ENCODE peak calls at places on chromosomes 7 and 10, in nine cellular contexts. One of them, this sample, is unnamed.

GRCh38 chr7:148793590-148793989 is 90.5 kb downstream of the EZH2 start:
- DNase-seq in uterus: no peak
- DNase-seq in BE2C: no peak
- DNase-seq in AG04450: no peak
- DNase-seq in HepG2: no peak
- DNase-seq in HCT116: no peak
- DNase-seq in adrenal gland: no peak
- DNase-seq in AG10803: no peak
- DNase-seq in gastrocnemius medialis: no peak
- DNase-seq in this sample: no peak

GRCh38 chr7:135690566-135690965 is 28.3 kb downstream of the STMP1 start:
- DNase-seq in BE2C: no peak
- DNase-seq in adrenal gland: no peak
- DNase-seq in HCT116: no peak
- DNase-seq in AG10803: peak
- DNase-seq in uterus: no peak
- DNase-seq in AG04450: peak
- DNase-seq in gastrocnemius medialis: no peak
- DNase-seq in HepG2: no peak
- DNase-seq in this sample: no peak

GRCh38 chr10:15245530-15245929 is 77.0 kb upstream of the NMT2 start:
- DNase-seq in gastrocnemius medialis: no peak
- DNase-seq in adrenal gland: no peak
- DNase-seq in AG10803: no peak
- DNase-seq in BE2C: peak
- DNase-seq in uterus: no peak
- DNase-seq in HCT116: peak
- DNase-seq in AG04450: no peak
- DNase-seq in HepG2: peak
- DNase-seq in this sample: no peak

GRCh38 chr7:129090307-129090907 is 35.5 kb upstream of the TNPO3 start:
- DNase-seq in HepG2: no peak
- DNase-seq in uterus: no peak
- DNase-seq in adrenal gland: no peak
- DNase-seq in gastrocnemius medialis: no peak
- DNase-seq in BE2C: no peak
- DNase-seq in AG04450: no peak
- DNase-seq in AG10803: no peak
- DNase-seq in HCT116: no peak
- DNase-seq in this sample: no peak

GRCh38 chr7:103771294-103771693 is 218.2 kb downstream of the RELN start:
- DNase-seq in AG10803: no peak
- DNase-seq in HCT116: no peak
- DNase-seq in AG04450: no peak
- DNase-seq in uterus: no peak
- DNase-seq in HepG2: no peak
- DNase-seq in adrenal gland: no peak
- DNase-seq in gastrocnemius medialis: no peak
- DNase-seq in BE2C: no peak
- DNase-seq in this sample: no peak

GRCh38 chr10:30357075-30357801 is 8.2 kb upstream of the MTPAP start:
- DNase-seq in BE2C: no peak
- DNase-seq in gastrocnemius medialis: no peak
- DNase-seq in HepG2: no peak
- DNase-seq in HCT116: no peak
- DNase-seq in AG04450: no peak
- DNase-seq in AG10803: no peak
- DNase-seq in uterus: no peak
- DNase-seq in adrenal gland: no peak
- DNase-seq in this sample: no peak

GRCh38 chr7:8442814-8443304 is 9.4 kb downstream of the NXPH1 start:
- DNase-seq in adrenal gland: peak
- DNase-seq in HepG2: no peak
- DNase-seq in AG04450: no peak
- DNase-seq in AG10803: peak
- DNase-seq in uterus: no peak
- DNase-seq in BE2C: no peak
- DNase-seq in HCT116: no peak
- DNase-seq in gastrocnemius medialis: no peak
- DNase-seq in this sample: no peak

GRCh38 chr10:97321807-97322195 is 2.7 kb downstream of the FRAT1 start:
- DNase-seq in AG10803: no peak
- DNase-seq in uterus: no peak
- DNase-seq in adrenal gland: no peak
- DNase-seq in HCT116: no peak
- DNase-seq in AG04450: no peak
- DNase-seq in BE2C: no peak
- DNase-seq in HepG2: no peak
- DNase-seq in gastrocnemius medialis: no peak
- DNase-seq in this sample: no peak

GRCh38 chr7:150365673-150366398 is 2.8 kb upstream of the REPIN1 start:
- DNase-seq in uterus: no peak
- DNase-seq in gastrocnemius medialis: no peak
- DNase-seq in adrenal gland: no peak
- DNase-seq in HCT116: no peak
- DNase-seq in BE2C: no peak
- DNase-seq in AG04450: no peak
- DNase-seq in AG10803: no peak
- DNase-seq in HepG2: no peak
- DNase-seq in this sample: no peak

GRCh38 chr7:118217068-118217715 is 7.3 kb upstream of the ANKRD7 start:
- DNase-seq in AG04450: no peak
- DNase-seq in BE2C: no peak
- DNase-seq in HCT116: no peak
- DNase-seq in gastrocnemius medialis: no peak
- DNase-seq in adrenal gland: no peak
- DNase-seq in AG10803: no peak
- DNase-seq in uterus: no peak
- DNase-seq in HepG2: no peak
- DNase-seq in this sample: no peak

GRCh38 chr7:156002362-156003001 is 190.2 kb upstream of the SHH start:
- DNase-seq in HCT116: no peak
- DNase-seq in gastrocnemius medialis: no peak
- DNase-seq in uterus: no peak
- DNase-seq in adrenal gland: no peak
- DNase-seq in AG10803: no peak
- DNase-seq in BE2C: no peak
- DNase-seq in HepG2: no peak
- DNase-seq in AG04450: no peak
- DNase-seq in this sample: no peak

GRCh38 chr10:124650820-124651401 is 93.3 kb downstream of the FAM53B start:
- DNase-seq in AG04450: no peak
- DNase-seq in HepG2: no peak
- DNase-seq in AG10803: no peak
- DNase-seq in uterus: no peak
- DNase-seq in adrenal gland: no peak
- DNase-seq in BE2C: no peak
- DNase-seq in gastrocnemius medialis: no peak
- DNase-seq in HCT116: no peak
- DNase-seq in this sample: no peak

GRCh38 chr10:63369711-63370110 is 96.1 kb downstream of the JMJD1C start:
- DNase-seq in uterus: no peak
- DNase-seq in gastrocnemius medialis: no peak
- DNase-seq in adrenal gland: no peak
- DNase-seq in BE2C: no peak
- DNase-seq in HepG2: no peak
- DNase-seq in HCT116: no peak
- DNase-seq in AG10803: no peak
- DNase-seq in AG04450: no peak
- DNase-seq in this sample: no peak

GRCh38 chr10:113053091-113053490 is 103.0 kb downstream of the TCF7L2 start:
- DNase-seq in HCT116: no peak
- DNase-seq in HepG2: no peak
- DNase-seq in AG04450: no peak
- DNase-seq in AG10803: peak
- DNase-seq in adrenal gland: no peak
- DNase-seq in BE2C: no peak
- DNase-seq in uterus: no peak
- DNase-seq in gastrocnemius medialis: peak
- DNase-seq in this sample: no peak

DNA sequence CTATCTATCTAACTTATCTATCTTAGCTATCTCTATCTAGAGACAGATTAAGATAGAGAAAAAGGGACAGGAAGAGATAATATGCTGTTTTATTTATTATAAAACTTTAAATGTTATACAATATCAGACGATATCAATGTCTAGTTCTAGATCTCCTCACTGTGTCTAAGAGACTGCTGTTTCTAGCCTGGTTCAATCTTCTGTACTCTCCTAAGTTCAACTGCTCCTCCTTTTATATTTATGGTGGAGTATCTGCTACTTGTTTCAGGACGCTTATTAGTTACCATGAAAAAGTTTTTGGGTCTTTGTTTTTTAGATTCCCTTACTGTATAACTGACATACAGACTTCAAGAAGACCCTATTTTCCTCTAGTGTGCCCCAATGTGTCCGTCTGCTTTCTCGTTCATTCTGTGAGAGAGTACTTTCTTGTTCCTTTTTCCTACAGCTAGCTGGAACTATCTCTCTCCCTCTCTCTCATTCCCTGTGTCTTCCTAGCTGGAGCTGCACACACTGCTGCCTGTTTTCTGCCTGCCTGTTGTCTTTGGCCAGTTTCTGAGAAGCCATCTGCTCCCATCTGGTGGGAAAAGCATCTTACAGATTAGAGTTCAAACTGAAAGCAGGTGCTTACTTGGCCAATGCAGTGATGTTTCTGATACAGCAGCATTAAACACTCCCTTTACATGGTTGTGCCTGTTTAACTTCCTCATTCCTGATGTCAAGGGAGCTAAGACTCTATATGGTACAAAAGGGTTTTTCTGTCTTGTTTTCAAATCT is 49.4 kb upstream of the ARL4A start:
- DNase-seq in adrenal gland: no peak
- DNase-seq in AG10803: no peak
- DNase-seq in HepG2: no peak
- DNase-seq in uterus: no peak
- DNase-seq in gastrocnemius medialis: no peak
- DNase-seq in AG04450: peak
- DNase-seq in HCT116: no peak
- DNase-seq in BE2C: peak
- DNase-seq in this sample: no peak
- H3K4me3 ChIP-seq in adrenal gland: no peak
- H3K4me3 ChIP-seq in AG10803: peak
- H3K4me3 ChIP-seq in HepG2: peak
- H3K4me3 ChIP-seq in uterus: no peak
- H3K4me3 ChIP-seq in gastrocnemius medialis: no peak
- H3K4me3 ChIP-seq in AG04450: no peak
- H3K4me3 ChIP-seq in HCT116: no peak
- H3K4me3 ChIP-seq in BE2C: no peak
- H3K4me3 ChIP-seq in this sample: no peak

GRCh38 chr7:142535123-142535779 is 214.0 kb upstream of the PRSS1 start:
- DNase-seq in adrenal gland: no peak
- DNase-seq in gastrocnemius medialis: peak
- DNase-seq in AG04450: peak
- DNase-seq in uterus: no peak
- DNase-seq in BE2C: peak
- DNase-seq in HCT116: peak
- DNase-seq in AG10803: peak
- DNase-seq in HepG2: peak
- DNase-seq in this sample: no peak
- TF ChIP-seq CTCF in adrenal gland: peak
- TF ChIP-seq CTCF in gastrocnemius medialis: peak
- TF ChIP-seq CTCF in AG04450: peak
- TF ChIP-seq CTCF in uterus: no peak
- TF ChIP-seq CTCF in BE2C: peak
- TF ChIP-seq CTCF in HCT116: peak
- TF ChIP-seq CTCF in AG10803: peak
- TF ChIP-seq CTCF in HepG2: peak
- TF ChIP-seq CTCF in this sample: peak

GRCh38 chr10:33326897-33327296 is 7.6 kb downstream of the NRP1 start:
- DNase-seq in HCT116: no peak
- DNase-seq in adrenal gland: no peak
- DNase-seq in AG10803: no peak
- DNase-seq in uterus: no peak
- DNase-seq in AG04450: no peak
- DNase-seq in gastrocnemius medialis: no peak
- DNase-seq in HepG2: no peak
- DNase-seq in BE2C: no peak
- DNase-seq in this sample: no peak

GRCh38 chr10:33327750-33328149 is 6.7 kb downstream of the NRP1 start:
- DNase-seq in HepG2: no peak
- DNase-seq in gastrocnemius medialis: no peak
- DNase-seq in HCT116: no peak
- DNase-seq in uterus: no peak
- DNase-seq in BE2C: no peak
- DNase-seq in adrenal gland: no peak
- DNase-seq in AG10803: no peak
- DNase-seq in AG04450: no peak
- DNase-seq in this sample: no peak

GRCh38 chr10:33328253-33328652 is 6.2 kb downstream of the NRP1 start:
- DNase-seq in HepG2: no peak
- DNase-seq in adrenal gland: no peak
- DNase-seq in uterus: no peak
- DNase-seq in AG04450: no peak
- DNase-seq in BE2C: no peak
- DNase-seq in HCT116: no peak
- DNase-seq in AG10803: no peak
- DNase-seq in gastrocnemius medialis: no peak
- DNase-seq in this sample: no peak

GRCh38 chr10:33329178-33329577 is 5.3 kb downstream of the NRP1 start:
- DNase-seq in BE2C: no peak
- DNase-seq in AG04450: no peak
- DNase-seq in AG10803: no peak
- DNase-seq in adrenal gland: no peak
- DNase-seq in uterus: no peak
- DNase-seq in gastrocnemius medialis: no peak
- DNase-seq in HepG2: no peak
- DNase-seq in HCT116: no peak
- DNase-seq in this sample: no peak

GRCh38 chr10:33325929-33326328 is 8.5 kb downstream of the NRP1 start:
- DNase-seq in uterus: no peak
- DNase-seq in AG10803: no peak
- DNase-seq in BE2C: no peak
- DNase-seq in gastrocnemius medialis: no peak
- DNase-seq in HCT116: no peak
- DNase-seq in HepG2: no peak
- DNase-seq in adrenal gland: no peak
- DNase-seq in AG04450: no peak
- DNase-seq in this sample: no peak
- H3K4me3 ChIP-seq in uterus: no peak
- H3K4me3 ChIP-seq in AG10803: no peak
- H3K4me3 ChIP-seq in BE2C: no peak
- H3K4me3 ChIP-seq in gastrocnemius medialis: peak
- H3K4me3 ChIP-seq in HCT116: no peak
- H3K4me3 ChIP-seq in HepG2: no peak
- H3K4me3 ChIP-seq in adrenal gland: no peak
- H3K4me3 ChIP-seq in AG04450: no peak
- H3K4me3 ChIP-seq in this sample: no peak

GRCh38 chr7:154566877-154567276 is 436.0 kb downstream of the PAXIP1 start:
- DNase-seq in AG10803: no peak
- DNase-seq in HCT116: no peak
- DNase-seq in uterus: no peak
- DNase-seq in BE2C: no peak
- DNase-seq in gastrocnemius medialis: no peak
- DNase-seq in adrenal gland: no peak
- DNase-seq in AG04450: no peak
- DNase-seq in HepG2: no peak
- DNase-seq in this sample: no peak
- TF ChIP-seq CTCF in AG10803: no peak
- TF ChIP-seq CTCF in HCT116: no peak
- TF ChIP-seq CTCF in uterus: no peak
- TF ChIP-seq CTCF in BE2C: peak
- TF ChIP-seq CTCF in gastrocnemius medialis: no peak
- TF ChIP-seq CTCF in adrenal gland: no peak
- TF ChIP-seq CTCF in AG04450: no peak
- TF ChIP-seq CTCF in HepG2: peak
- TF ChIP-seq CTCF in this sample: no peak

This sample was measured in epithelial cell of proximal tubule.